ENCODE peak calls at places on chromosome 18, in seven cellular contexts. One of them, this sample, is unnamed.

GRCh38 chr18:51196811-51197660 is 445 bp downstream of the MEX3C start:
- DNase-seq in GM20000: peak; percentile 53
- DNase-seq in GM10248: peak; percentile 31
- DNase-seq in omental fat pad: no peak
- DNase-seq in endothelial cell: peak; percentile 52
- DNase-seq in stomach: peak; percentile 61
- DNase-seq in PC-3: no peak
- DNase-seq in this sample: no peak

GRCh38 chr18:79361766-79362522 is 33.8 kb upstream of the NFATC1 start:
- DNase-seq in GM20000: no peak
- DNase-seq in GM10248: no peak
- DNase-seq in omental fat pad: no peak
- DNase-seq in endothelial cell: no peak
- DNase-seq in stomach: no peak
- DNase-seq in PC-3: peak; percentile 90
- DNase-seq in this sample: no peak

GRCh38 chr18:8247700-8248099 is 361.5 kb upstream of the RAB12 start:
- DNase-seq in GM20000: no peak
- DNase-seq in GM10248: no peak
- DNase-seq in omental fat pad: no peak
- DNase-seq in endothelial cell: no peak
- DNase-seq in stomach: no peak
- DNase-seq in PC-3: no peak
- DNase-seq in this sample: no peak

GRCh38 chr18:49381267-49381865 is 79.1 kb downstream of the DYM start:
- DNase-seq in GM20000: no peak
- DNase-seq in GM10248: no peak
- DNase-seq in omental fat pad: no peak
- DNase-seq in endothelial cell: no peak
- DNase-seq in stomach: no peak
- DNase-seq in PC-3: no peak
- DNase-seq in this sample: no peak

GRCh38 chr18:48948112-48949050 is 2.4 kb downstream of the SMAD7 start:
- DNase-seq in GM20000: peak; percentile 78
- DNase-seq in GM10248: peak; percentile 67
- DNase-seq in omental fat pad: no peak
- DNase-seq in endothelial cell: peak; percentile 58
- DNase-seq in stomach: peak; percentile 77
- DNase-seq in PC-3: peak; percentile 20
- DNase-seq in this sample: no peak

GRCh38 chr18:59593291-59593717 is 103.9 kb downstream of the CCBE1 start:
- DNase-seq in GM20000: no peak
- DNase-seq in GM10248: no peak
- DNase-seq in omental fat pad: no peak
- DNase-seq in endothelial cell: no peak
- DNase-seq in stomach: no peak
- DNase-seq in PC-3: no peak
- DNase-seq in this sample: no peak

GRCh38 chr18:49487711-49488310 is 777 bp upstream of the C18orf32 start:
- DNase-seq in GM20000: no peak
- DNase-seq in GM10248: no peak
- DNase-seq in omental fat pad: no peak
- DNase-seq in endothelial cell: no peak
- DNase-seq in stomach: no peak
- DNase-seq in PC-3: no peak
- DNase-seq in this sample: no peak

GRCh38 chr18:61608306-61608705 is 275.1 kb downstream of the CDH20 start:
- DNase-seq in GM20000: no peak
- DNase-seq in GM10248: no peak
- DNase-seq in omental fat pad: no peak
- DNase-seq in endothelial cell: no peak
- DNase-seq in stomach: no peak
- DNase-seq in PC-3: no peak
- DNase-seq in this sample: no peak

GRCh38 chr18:54480616-54481015 is 110.4 kb upstream of the DYNAP start:
- DNase-seq in GM20000: no peak
- DNase-seq in GM10248: no peak
- DNase-seq in omental fat pad: no peak
- DNase-seq in endothelial cell: no peak
- DNase-seq in stomach: no peak
- DNase-seq in PC-3: no peak
- DNase-seq in this sample: no peak

GRCh38 chr18:58493516-58494253 is 135.2 kb downstream of the ALPK2 start:
- DNase-seq in GM20000: peak; percentile 81
- DNase-seq in GM10248: peak; percentile 85
- DNase-seq in omental fat pad: peak; percentile 46
- DNase-seq in endothelial cell: peak; percentile 70
- DNase-seq in stomach: peak; percentile 80
- DNase-seq in PC-3: peak; percentile 82
- DNase-seq in this sample: no peak

GRCh38 chr18:12679183-12679786 is 21.4 kb upstream of the SPIRE1 start:
- DNase-seq in GM20000: no peak
- DNase-seq in GM10248: no peak
- DNase-seq in omental fat pad: no peak
- DNase-seq in endothelial cell: peak; percentile 63
- DNase-seq in stomach: no peak
- DNase-seq in PC-3: peak; percentile 24
- DNase-seq in this sample: no peak

GRCh38 chr18:28504100-28504499 is 327.2 kb upstream of the CDH2 start:
- DNase-seq in GM20000: no peak
- DNase-seq in GM10248: no peak
- DNase-seq in omental fat pad: no peak
- DNase-seq in endothelial cell: no peak
- DNase-seq in stomach: no peak
- DNase-seq in PC-3: peak; percentile 63
- DNase-seq in this sample: no peak

GRCh38 chr18:63016270-63016669 is 300.9 kb downstream of the PHLPP1 start:
- DNase-seq in GM20000: peak; percentile 78
- DNase-seq in GM10248: peak; percentile 72
- DNase-seq in omental fat pad: no peak
- DNase-seq in endothelial cell: peak; percentile 47
- DNase-seq in stomach: no peak
- DNase-seq in PC-3: peak; percentile 67
- DNase-seq in this sample: no peak

GRCh38 chr18:24503182-24503581 is 42.7 kb downstream of the HRH4 start:
- DNase-seq in GM20000: no peak
- DNase-seq in GM10248: no peak
- DNase-seq in omental fat pad: no peak
- DNase-seq in endothelial cell: no peak
- DNase-seq in stomach: no peak
- DNase-seq in PC-3: no peak
- DNase-seq in this sample: no peak

GRCh38 chr18:76529433-76529811 is 34.4 kb upstream of the ZNF516 start:
- DNase-seq in GM20000: no peak
- DNase-seq in GM10248: no peak
- DNase-seq in omental fat pad: no peak
- DNase-seq in endothelial cell: no peak
- DNase-seq in stomach: no peak
- DNase-seq in PC-3: no peak
- DNase-seq in this sample: no peak

GRCh38 chr18:8468911-8469310 is 140.3 kb upstream of the RAB12 start:
- DNase-seq in GM20000: no peak
- DNase-seq in GM10248: no peak
- DNase-seq in omental fat pad: no peak
- DNase-seq in endothelial cell: no peak
- DNase-seq in stomach: no peak
- DNase-seq in PC-3: no peak
- DNase-seq in this sample: no peak

GRCh38 chr18:56995579-56996194 is 151.2 kb upstream of the BOD1L2 start:
- DNase-seq in GM20000: no peak
- DNase-seq in GM10248: no peak
- DNase-seq in omental fat pad: no peak
- DNase-seq in endothelial cell: no peak
- DNase-seq in stomach: no peak
- DNase-seq in PC-3: no peak
- DNase-seq in this sample: no peak

GRCh38 chr18:22318745-22319407 is 98.8 kb downstream of the CTAGE1 start:
- DNase-seq in GM20000: no peak
- DNase-seq in GM10248: no peak
- DNase-seq in omental fat pad: no peak
- DNase-seq in endothelial cell: no peak
- DNase-seq in stomach: no peak
- DNase-seq in PC-3: peak; percentile 10
- DNase-seq in this sample: no peak

GRCh38 chr18:77002496-77002895 is 130.1 kb downstream of the MBP start:
- DNase-seq in GM20000: no peak
- DNase-seq in GM10248: no peak
- DNase-seq in omental fat pad: no peak
- DNase-seq in endothelial cell: no peak
- DNase-seq in stomach: no peak
- DNase-seq in PC-3: no peak
- DNase-seq in this sample: no peak

GRCh38 chr18:77486985-77487384 is 237.3 kb downstream of the GALR1 start:
- DNase-seq in GM20000: no peak
- DNase-seq in GM10248: no peak
- DNase-seq in omental fat pad: no peak
- DNase-seq in endothelial cell: no peak
- DNase-seq in stomach: no peak
- DNase-seq in PC-3: no peak
- DNase-seq in this sample: no peak

GRCh38 chr18:61731169-61731568 is 161.6 kb downstream of the RNF152 start:
- DNase-seq in GM20000: no peak
- DNase-seq in GM10248: no peak
- DNase-seq in omental fat pad: no peak
- DNase-seq in endothelial cell: no peak
- DNase-seq in stomach: no peak
- DNase-seq in PC-3: no peak
- DNase-seq in this sample: no peak

GRCh38 chr18:6565336-6566081 is 150.8 kb upstream of the L3MBTL4 start:
- DNase-seq in GM20000: no peak
- DNase-seq in GM10248: no peak
- DNase-seq in omental fat pad: no peak
- DNase-seq in endothelial cell: no peak
- DNase-seq in stomach: no peak
- DNase-seq in PC-3: no peak
- DNase-seq in this sample: no peak

GRCh38 chr18:42047721-42048120 is 92.7 kb downstream of the PIK3C3 start:
- DNase-seq in GM20000: no peak
- DNase-seq in GM10248: no peak
- DNase-seq in omental fat pad: no peak
- DNase-seq in endothelial cell: no peak
- DNase-seq in stomach: no peak
- DNase-seq in PC-3: peak; percentile 8
- DNase-seq in this sample: no peak

GRCh38 chr18:22044474-22045220 is 124.7 kb upstream of the GATA6 start:
- DNase-seq in GM20000: no peak
- DNase-seq in GM10248: no peak
- DNase-seq in omental fat pad: no peak
- DNase-seq in endothelial cell: no peak
- DNase-seq in stomach: peak; percentile 89
- DNase-seq in PC-3: peak; percentile 55
- DNase-seq in this sample: no peak

GRCh38 chr18:60676807-60677206 is 304.2 kb upstream of the MC4R start:
- DNase-seq in GM20000: no peak
- DNase-seq in GM10248: no peak
- DNase-seq in omental fat pad: no peak
- DNase-seq in endothelial cell: no peak
- DNase-seq in stomach: no peak
- DNase-seq in PC-3: no peak
- DNase-seq in this sample: no peak

DNA sequence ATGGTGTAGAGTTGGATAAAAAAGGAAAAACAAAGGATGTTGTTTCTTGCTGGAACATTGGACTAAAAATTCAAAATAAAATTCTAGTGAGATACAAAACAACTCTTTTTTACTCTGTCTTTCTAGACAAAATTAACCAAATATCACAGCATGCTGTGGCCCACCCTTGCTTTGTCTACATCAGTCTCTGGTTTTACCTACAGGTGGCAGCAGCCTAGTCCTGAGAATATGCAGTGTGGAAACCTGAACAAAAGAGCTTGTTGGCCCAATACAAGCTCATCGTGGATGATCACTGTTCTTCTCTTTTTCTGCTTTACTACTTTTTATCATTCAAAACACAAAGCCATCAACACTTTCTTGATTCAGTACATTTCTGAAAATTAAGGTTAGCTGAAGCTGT is 210.4 kb downstream of the CDH19 start:
- DNase-seq in GM20000: no peak
- DNase-seq in GM10248: no peak
- DNase-seq in omental fat pad: no peak
- DNase-seq in endothelial cell: no peak
- DNase-seq in stomach: no peak
- DNase-seq in PC-3: no peak
- DNase-seq in this sample: no peak
- TF ChIP-seq CTCF in GM20000: no peak
- TF ChIP-seq CTCF in GM10248: no peak
- TF ChIP-seq CTCF in omental fat pad: no peak
- TF ChIP-seq CTCF in endothelial cell: no peak
- TF ChIP-seq CTCF in stomach: no peak
- TF ChIP-seq CTCF in PC-3: peak; percentile 24
- TF ChIP-seq CTCF in this sample: no peak

GRCh38 chr18:47838396-47838795 is 92.1 kb downstream of the SMAD2 start:
- DNase-seq in GM20000: no peak
- DNase-seq in GM10248: no peak
- DNase-seq in omental fat pad: no peak
- DNase-seq in endothelial cell: no peak
- DNase-seq in stomach: no peak
- DNase-seq in PC-3: no peak
- DNase-seq in this sample: no peak
- TF ChIP-seq CTCF in GM20000: no peak
- TF ChIP-seq CTCF in GM10248: no peak
- TF ChIP-seq CTCF in omental fat pad: no peak
- TF ChIP-seq CTCF in endothelial cell: no peak
- TF ChIP-seq CTCF in stomach: no peak
- TF ChIP-seq CTCF in PC-3: no peak
- TF ChIP-seq CTCF in this sample: no peak

GRCh38 chr18:46953195-46953594 is 35.8 kb downstream of the KATNAL2 start:
- DNase-seq in GM20000: no peak
- DNase-seq in GM10248: no peak
- DNase-seq in omental fat pad: no peak
- DNase-seq in endothelial cell: no peak
- DNase-seq in stomach: no peak
- DNase-seq in PC-3: no peak
- DNase-seq in this sample: no peak

GRCh38 chr18:46946656-46947282 is 29.4 kb downstream of the KATNAL2 start:
- DNase-seq in GM20000: peak; percentile 79
- DNase-seq in GM10248: peak; percentile 79
- DNase-seq in omental fat pad: peak; percentile 43
- DNase-seq in endothelial cell: peak; percentile 81
- DNase-seq in stomach: peak; percentile 84
- DNase-seq in PC-3: no peak
- DNase-seq in this sample: peak; percentile 93

GRCh38 chr18:46950064-46950656 is 32.8 kb downstream of the KATNAL2 start:
- DNase-seq in GM20000: peak; percentile 55
- DNase-seq in GM10248: peak; percentile 51
- DNase-seq in omental fat pad: no peak
- DNase-seq in endothelial cell: no peak
- DNase-seq in stomach: no peak
- DNase-seq in PC-3: peak; percentile 6
- DNase-seq in this sample: no peak
- TF ChIP-seq CTCF in GM20000: peak; percentile 38
- TF ChIP-seq CTCF in GM10248: peak; percentile 46
- TF ChIP-seq CTCF in omental fat pad: no peak
- TF ChIP-seq CTCF in endothelial cell: peak; percentile 50
- TF ChIP-seq CTCF in stomach: no peak
- TF ChIP-seq CTCF in PC-3: peak; percentile 54
- TF ChIP-seq CTCF in this sample: peak; percentile 80

DNA sequence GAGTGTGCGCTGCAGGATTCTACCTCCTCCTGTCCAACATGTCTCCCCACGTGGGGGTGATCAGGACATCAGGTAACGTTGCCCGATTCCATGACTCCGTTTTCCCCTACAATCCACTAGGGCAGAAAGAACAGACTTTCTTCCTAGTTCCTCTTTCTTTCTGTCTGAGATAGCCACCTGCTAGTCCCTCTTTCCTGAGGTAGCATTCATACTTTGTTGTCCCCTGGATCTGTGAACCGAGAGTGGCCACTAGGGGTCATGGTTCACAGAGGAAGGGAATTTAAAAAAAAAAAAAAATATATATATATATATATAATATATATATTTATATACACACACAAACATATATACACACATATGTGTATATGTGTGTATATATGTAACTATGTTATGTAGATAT is 210.0 kb upstream of the ZNF521 start:
- DNase-seq in GM20000: peak; percentile 21
- DNase-seq in GM10248: peak; percentile 25
- DNase-seq in omental fat pad: no peak
- DNase-seq in endothelial cell: peak; percentile 44
- DNase-seq in stomach: no peak
- DNase-seq in PC-3: peak; percentile 31
- DNase-seq in this sample: no peak
- TF ChIP-seq CTCF in GM20000: no peak
- TF ChIP-seq CTCF in GM10248: peak; percentile 35
- TF ChIP-seq CTCF in omental fat pad: no peak
- TF ChIP-seq CTCF in endothelial cell: peak; percentile 38
- TF ChIP-seq CTCF in stomach: no peak
- TF ChIP-seq CTCF in PC-3: peak; percentile 37
- TF ChIP-seq CTCF in this sample: peak; percentile 80

This sample was measured in chondrocyte.